ENCODE peak calls at places on chromosomes 2 and 18, in eight cellular contexts. S, T, Y, M, R, L, J and W are unnamed samples.

GRCh38 chr2:236803621-236804020 is 234.0 kb downstream of the ACKR3 start:
- DNase-seq in Y (no peak), S (no peak), T (no peak), J (no peak), R (no peak), L (no peak), M (no peak), W (no peak)

GRCh38 chr2:132757676-132758075 is 87.7 kb upstream of the LYPD1 start:
- DNase-seq in R (no peak), S (no peak), T (no peak), L (no peak), M (no peak), Y (no peak), J (peak), W (no peak)

GRCh38 chr2:48754874-48755273 is 650 bp downstream of the LHCGR start:
- DNase-seq in R (no peak), M (no peak), Y (no peak), T (no peak), J (peak), S (no peak), L (no peak), W (no peak)

GRCh38 chr18:75269140-75269676 is 58.6 kb downstream of the TSHZ1 start:
- DNase-seq in T (no peak), M (no peak), L (no peak), Y (no peak), S (no peak), J (no peak), R (no peak), W (no peak)

GRCh38 chr2:229153946-229154345 is 117.1 kb downstream of the PID1 start:
- DNase-seq in Y (no peak), T (no peak), M (no peak), S (no peak), J (no peak), L (no peak), R (no peak), W (no peak)

GRCh38 chr2:169094676-169095075 is 25.3 kb downstream of the DHRS9 start:
- DNase-seq in Y (no peak), R (no peak), S (no peak), J (no peak), L (no peak), T (no peak), M (no peak), W (no peak)

GRCh38 chr2:66305714-66306113 is 129.2 kb upstream of the MEIS1 start:
- DNase-seq in J (no peak), M (no peak), S (no peak), L (no peak), T (peak), Y (no peak), R (no peak), W (no peak)

GRCh38 chr2:203869610-203870042 is 2.1 kb downstream of the CTLA4 start:
- DNase-seq in Y (peak), R (no peak), T (no peak), S (no peak), M (no peak), L (peak), J (no peak), W (no peak)

GRCh38 chr2:173571021-173571821 is 216.5 kb downstream of the CDCA7 start:
- DNase-seq in M (no peak), S (no peak), Y (no peak), L (no peak), T (no peak), R (peak), J (peak), W (no peak)

GRCh38 chr2:69594341-69594740 is 49.2 kb downstream of the AAK1 start:
- DNase-seq in L (no peak), J (peak), M (no peak), Y (no peak), T (no peak), R (no peak), S (no peak), W (no peak)

GRCh38 chr2:193885419-193885818 is 1690.7 kb upstream of the TMEFF2 start:
- DNase-seq in M (no peak), R (no peak), J (no peak), T (no peak), Y (no peak), L (no peak), S (no peak), W (no peak)

GRCh38 chr2:108806362-108806761 is 19.8 kb downstream of the CCDC138 start:
- DNase-seq in Y (no peak), R (no peak), M (no peak), L (no peak), T (no peak), S (no peak), J (no peak), W (no peak)

GRCh38 chr2:145558617-145559350 is 1038.9 kb upstream of the ZEB2 start:
- DNase-seq in M (no peak), S (no peak), R (no peak), J (peak), T (no peak), L (no peak), Y (no peak), W (no peak)

GRCh38 chr2:215870088-215870490 is 143.3 kb downstream of the MREG start:
- DNase-seq in S (no peak), M (no peak), R (no peak), J (peak), L (no peak), Y (no peak), T (no peak), W (no peak)

GRCh38 chr2:1494906-1495305 is 81.6 kb downstream of the TPO start:
- DNase-seq in J (no peak), R (no peak), Y (no peak), M (no peak), S (no peak), T (no peak), L (no peak), W (no peak)

GRCh38 chr2:127079358-127079920 is 27.5 kb downstream of the BIN1 start:
- DNase-seq in T (no peak), M (no peak), S (no peak), J (no peak), R (no peak), L (no peak), Y (no peak), W (no peak)

GRCh38 chr2:25618676-25619075 is 54.7 kb downstream of the DTNB start:
- DNase-seq in S (no peak), Y (no peak), J (peak), T (no peak), L (no peak), M (no peak), R (no peak), W (no peak)

GRCh38 chr2:100390001-100390940 is 27.2 kb downstream of the CHST10 start:
- DNase-seq in T (no peak), Y (no peak), L (no peak), R (no peak), M (no peak), J (no peak), S (no peak), W (no peak)

GRCh38 chr2:75340560-75340959 is 141.2 kb upstream of the TACR1 start:
- DNase-seq in T (no peak), Y (no peak), S (no peak), M (no peak), J (peak), L (no peak), R (no peak), W (no peak)

GRCh38 chr18:24628360-24628759 is 167.9 kb downstream of the HRH4 start:
- DNase-seq in T (no peak), Y (no peak), L (no peak), M (no peak), J (peak), S (no peak), R (no peak), W (no peak)

GRCh38 chr2:98649135-98649991 is 41.0 kb downstream of the UNC50 start:
- DNase-seq in S (peak), Y (peak), L (peak), J (peak), T (peak), M (peak), R (no peak), W (peak)

GRCh38 chr2:178059111-178059510 is 13.5 kb downstream of the PDE11A start:
- DNase-seq in S (no peak), J (no peak), L (no peak), R (no peak), T (no peak), M (no peak), Y (no peak), W (no peak)

GRCh38 chr2:10892796-10893350 is 18.9 kb upstream of the KCNF1 start:
- DNase-seq in L (no peak), M (no peak), J (no peak), T (no peak), Y (no peak), S (no peak), R (no peak), W (no peak)

GRCh38 chr18:5997361-5997760 is 102.0 kb upstream of the TMEM200C start:
- DNase-seq in J (no peak), T (no peak), Y (no peak), L (no peak), M (no peak), S (no peak), R (no peak), W (no peak)

GRCh38 chr2:25587361-25587760 is 86.0 kb downstream of the DTNB start:
- DNase-seq in S (no peak), M (no peak), R (no peak), Y (no peak), T (no peak), L (no peak), J (peak), W (no peak)

GRCh38 chr2:110216803-110217202 is 4.5 kb upstream of the MTLN start:
- DNase-seq in L (no peak), R (no peak), T (no peak), Y (no peak), J (peak), S (no peak), M (no peak), W (no peak)

GRCh38 chr18:10851824-10852225 is 297.5 kb downstream of the PIEZO2 start:
- DNase-seq in T (no peak), M (no peak), Y (no peak), S (peak), L (no peak), J (peak), R (peak), W (peak)

GRCh38 chr2:237955640-237956401 is 11.0 kb upstream of the UBE2F start:
- DNase-seq in T (no peak), M (no peak), J (peak), R (no peak), Y (no peak), S (no peak), L (no peak), W (no peak)